ENCODE peak calls at places on chromosomes 16 and 17, in six cellular contexts. B, F, T, G, I and N are unnamed samples.

GRCh38 chr17:80036715-80037477 is 454 bp downstream of the CCDC40 start:
- DNase-seq in B (no peak), G (peak; percentile 71), F (no peak), I (peak; percentile 77), T (peak; percentile 50), N (peak; percentile 76)

GRCh38 chr17:42361781-42362186 is 26.5 kb downstream of the STAT3 start:
- DNase-seq in I (no peak), F (no peak), B (no peak), G (no peak), T (no peak), N (no peak)

GRCh38 chr17:50110591-50111349 is 15.6 kb downstream of the PDK2 start:
- DNase-seq in F (no peak), T (peak; percentile 61), B (no peak), G (no peak), I (no peak), N (no peak)

GRCh38 chr17:81432873-81433451 is 37.7 kb downstream of the BAHCC1 start:
- DNase-seq in G (no peak), B (no peak), T (no peak), I (no peak), F (no peak), N (no peak)

GRCh38 chr17:39261286-39261685 is 35.5 kb upstream of the STAC2 start:
- DNase-seq in T (no peak), I (peak; percentile 23), F (no peak), G (no peak), B (no peak), N (no peak)

GRCh38 chr17:76075364-76076099 is 951 bp downstream of the GALR2 start:
- DNase-seq in I (peak; percentile 54), T (no peak), F (peak; percentile 43), G (no peak), B (no peak), N (peak; percentile 20)

GRCh38 chr17:33294994-33295393 is 1.9 kb upstream of the ASIC2 start:
- DNase-seq in G (no peak), T (no peak), I (no peak), B (no peak), F (no peak), N (no peak)

GRCh38 chr17:8430966-8431365 is 4.7 kb upstream of the NDEL1 start:
- DNase-seq in B (peak; percentile 85), F (no peak), I (no peak), G (no peak), T (peak; percentile 56), N (no peak)

GRCh38 chr16:13435873-13436474 is 484.0 kb upstream of the ERCC4 start:
- DNase-seq in T (no peak), I (no peak), B (no peak), G (peak; percentile 26), F (peak; percentile 22), N (no peak)
- TF ChIP-seq CTCF in T (no peak), I (no peak), B (no peak), G (no peak), F (peak; percentile 22), N (no peak)

GRCh38 chr17:2860883-2861282 is 64.6 kb downstream of the RAP1GAP2 start:
- DNase-seq in F (no peak), I (no peak), T (no peak), G (no peak), B (no peak), N (no peak)

GRCh38 chr17:2863204-2863603 is 67.0 kb downstream of the RAP1GAP2 start:
- DNase-seq in I (no peak), T (no peak), B (no peak), G (no peak), F (no peak), N (no peak)

GRCh38 chr17:2862197-2862596 is 66.0 kb downstream of the RAP1GAP2 start:
- DNase-seq in G (no peak), T (no peak), B (no peak), I (no peak), F (no peak), N (no peak)

GRCh38 chr17:2856727-2857126 is 60.5 kb downstream of the RAP1GAP2 start:
- DNase-seq in T (no peak), B (no peak), F (no peak), G (no peak), I (no peak), N (no peak)

DNA sequence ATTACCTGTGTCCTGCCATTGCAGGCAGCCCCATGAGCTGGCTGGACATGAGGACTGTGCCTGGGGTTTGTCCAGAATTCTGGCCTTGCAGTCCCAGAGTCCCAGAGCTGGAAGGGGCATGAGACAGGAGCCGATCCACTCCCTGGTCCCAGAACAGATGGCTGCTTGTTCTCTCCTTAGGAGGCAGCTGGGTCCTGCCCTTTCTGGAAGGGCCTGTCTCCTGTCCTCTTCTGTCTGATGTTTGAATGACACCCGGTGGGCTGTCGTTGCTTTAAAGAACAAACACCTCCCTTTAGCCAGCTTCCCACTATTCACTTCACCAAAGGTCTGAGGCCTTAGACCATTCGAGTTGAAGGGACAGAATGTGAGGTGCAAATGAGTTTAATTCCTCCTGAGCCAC is 63.8 kb downstream of the RAP1GAP2 start:
- DNase-seq in F (no peak), T (no peak), B (no peak), G (no peak), I (no peak), N (no peak)
- TF ChIP-seq CTCF in F (no peak), T (no peak), B (no peak), G (no peak), I (no peak), N (no peak)

DNA sequence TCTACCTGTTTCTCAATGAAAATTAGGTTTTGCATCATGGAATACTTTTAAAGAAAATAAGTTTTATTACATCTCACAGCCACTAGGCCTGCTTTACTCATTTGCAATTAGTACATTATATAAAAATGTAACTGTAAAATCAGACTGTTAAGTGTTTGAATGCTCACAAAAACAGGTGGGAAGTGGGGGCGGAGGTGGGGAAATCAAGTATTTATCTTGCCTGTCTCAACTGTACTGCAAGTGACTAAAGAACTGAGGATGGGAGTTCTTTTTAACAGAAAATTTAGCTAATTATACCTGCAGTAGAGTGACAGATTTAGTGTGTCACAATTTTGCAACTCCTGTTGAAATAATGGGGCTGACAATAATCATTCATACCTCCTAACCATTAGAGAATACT is 34.1 kb downstream of the ITFG1 start:
- DNase-seq in I (no peak), F (no peak), B (no peak), G (no peak), T (no peak), N (no peak)
- TF ChIP-seq CTCF in I (no peak), F (no peak), B (no peak), G (no peak), T (no peak), N (no peak)

GRCh38 chr17:72413077-72414031 is 292.5 kb downstream of the SOX9 start:
- DNase-seq in I (no peak), F (no peak), B (no peak), G (peak; percentile 69), T (no peak), N (no peak)
- TF ChIP-seq CTCF in I (no peak), F (no peak), B (no peak), G (no peak), T (no peak), N (no peak)

DNA sequence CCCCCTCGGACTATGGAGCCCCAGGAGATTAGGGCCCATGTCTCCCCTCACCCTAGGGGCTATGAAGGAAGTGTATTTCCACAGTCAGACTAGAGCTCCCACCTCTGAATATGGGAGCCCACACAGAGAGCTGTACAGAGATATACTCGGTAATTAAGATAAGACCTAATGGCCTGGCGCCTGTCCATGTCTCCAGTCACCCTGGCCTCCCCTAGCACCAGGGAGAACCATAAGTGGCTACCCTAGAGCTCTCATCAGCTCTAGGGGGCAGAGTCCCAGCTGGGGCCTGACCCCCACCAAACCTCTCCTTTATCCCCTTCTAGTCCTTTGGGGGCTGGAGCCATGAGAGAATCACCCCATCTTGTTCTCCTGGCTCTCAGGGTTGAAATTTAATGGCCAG is 2.4 kb downstream of the TMEM101 start:
- DNase-seq in B (no peak), G (no peak), F (no peak), I (no peak), T (no peak), N (no peak)
- TF ChIP-seq CTCF in B (no peak), G (no peak), F (no peak), I (no peak), T (no peak), N (no peak)

GRCh38 chr17:12348476-12348875 is 317.2 kb upstream of the MYOCD start:
- DNase-seq in F (no peak), G (no peak), I (no peak), B (no peak), T (no peak), N (no peak)

GRCh38 chr17:12342161-12342560 is 321.5 kb downstream of the MAP2K4 start:
- DNase-seq in I (no peak), F (no peak), T (no peak), G (no peak), B (no peak), N (no peak)

DNA sequence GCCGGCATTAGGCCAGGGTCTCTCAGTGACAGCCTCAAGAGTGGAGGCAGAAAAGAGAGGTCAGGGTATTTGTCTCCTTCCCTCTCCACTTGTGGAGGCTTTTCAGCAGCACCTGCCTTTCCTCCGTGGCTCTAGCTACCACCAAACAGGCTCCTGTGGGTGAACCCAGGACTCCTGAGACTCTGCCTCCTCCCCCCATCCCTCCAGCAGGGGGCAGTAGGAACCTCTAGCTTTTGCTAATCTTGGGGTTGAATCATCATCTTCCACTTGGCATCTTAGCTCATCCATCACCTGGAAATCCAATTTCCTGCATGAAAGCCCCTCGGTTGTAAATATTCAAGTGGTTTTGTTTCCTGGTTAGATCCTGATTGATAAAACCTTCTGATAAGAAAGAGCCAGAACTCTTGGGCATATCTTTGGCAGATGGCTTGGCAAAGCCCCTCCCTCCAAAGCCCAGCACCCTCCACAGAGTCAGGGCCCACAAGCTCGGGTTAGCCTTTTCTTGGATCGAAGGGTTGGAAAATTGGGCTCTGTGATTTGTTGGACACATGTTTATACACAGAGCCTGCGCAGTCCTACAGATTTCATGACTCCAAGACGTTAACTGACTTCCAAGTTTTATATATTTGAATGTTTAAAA is 322.1 kb downstream of the MAP2K4 start:
- DNase-seq in I (peak; percentile 52), G (peak; percentile 51), T (no peak), B (no peak), F (peak; percentile 62), N (peak; percentile 16)
- TF ChIP-seq CTCF in I (peak; percentile 48), G (peak; percentile 46), T (peak; percentile 21), B (peak; percentile 37), F (no peak), N (peak; percentile 51)